ENCODE peak calls at places on chromosomes 6 and 20, in ten cellular contexts. One of them, this sample, is unnamed.
A peak's percentile ranks its signal among the peaks of the same experiment; 100 is the strongest.

GRCh38 chr6:56524891-56525703 is 117.6 kb downstream of the DST start:
- DNase-seq in CD14-positive monocyte: no peak
- DNase-seq in CD4-positive, CD25-positive, alpha-beta regulatory T cell: no peak
- DNase-seq in GM12892: no peak
- DNase-seq in ELF-1: no peak
- DNase-seq in HFF-Myc: peak; percentile 88
- DNase-seq in BJ: peak; percentile 99
- DNase-seq in activated CD8-positive, alpha-beta T cell treated with anti-CD3 and anti-CD28 coated beads, Interleukin-2, amount 10 ng/mL, durations not matched to agents 7 days and 5 days: no peak
- DNase-seq in fibroblast of pulmonary artery: peak; percentile 76
- DNase-seq in posterior cingulate gyrus: no peak
- DNase-seq in this sample: no peak

GRCh38 chr6:110581682-110582081 is 105.3 kb upstream of the SLC22A16 start:
- DNase-seq in fibroblast of pulmonary artery: no peak
- DNase-seq in CD14-positive monocyte: no peak
- DNase-seq in GM12892: no peak
- DNase-seq in CD4-positive, CD25-positive, alpha-beta regulatory T cell: no peak
- DNase-seq in activated CD8-positive, alpha-beta T cell treated with anti-CD3 and anti-CD28 coated beads, Interleukin-2, amount 10 ng/mL, durations not matched to agents 7 days and 5 days: no peak
- DNase-seq in posterior cingulate gyrus: no peak
- DNase-seq in HFF-Myc: no peak
- DNase-seq in BJ: no peak
- DNase-seq in ELF-1: no peak
- DNase-seq in this sample: no peak

GRCh38 chr6:121780325-121781313 is 345.2 kb downstream of the GJA1 start:
- DNase-seq in CD4-positive, CD25-positive, alpha-beta regulatory T cell: no peak
- DNase-seq in HFF-Myc: peak; percentile 72
- DNase-seq in GM12892: no peak
- DNase-seq in ELF-1: no peak
- DNase-seq in CD14-positive monocyte: no peak
- DNase-seq in posterior cingulate gyrus: no peak
- DNase-seq in fibroblast of pulmonary artery: peak; percentile 94
- DNase-seq in activated CD8-positive, alpha-beta T cell treated with anti-CD3 and anti-CD28 coated beads, Interleukin-2, amount 10 ng/mL, durations not matched to agents 7 days and 5 days: no peak
- DNase-seq in BJ: peak; percentile 81
- DNase-seq in this sample: no peak

GRCh38 chr6:105835373-105835772 is 250.8 kb upstream of the PRDM1 start:
- DNase-seq in fibroblast of pulmonary artery: peak; percentile 3
- DNase-seq in HFF-Myc: no peak
- DNase-seq in CD4-positive, CD25-positive, alpha-beta regulatory T cell: peak; percentile 53
- DNase-seq in GM12892: no peak
- DNase-seq in CD14-positive monocyte: no peak
- DNase-seq in activated CD8-positive, alpha-beta T cell treated with anti-CD3 and anti-CD28 coated beads, Interleukin-2, amount 10 ng/mL, durations not matched to agents 7 days and 5 days: no peak
- DNase-seq in BJ: no peak
- DNase-seq in posterior cingulate gyrus: no peak
- DNase-seq in ELF-1: peak; percentile 67
- DNase-seq in this sample: no peak

GRCh38 chr6:44223471-44224153 is at the start of gene SLC29A1:
- DNase-seq in posterior cingulate gyrus: peak; percentile 68
- DNase-seq in fibroblast of pulmonary artery: peak; percentile 39
- DNase-seq in activated CD8-positive, alpha-beta T cell treated with anti-CD3 and anti-CD28 coated beads, Interleukin-2, amount 10 ng/mL, durations not matched to agents 7 days and 5 days: peak; percentile 88
- DNase-seq in HFF-Myc: no peak
- DNase-seq in GM12892: peak; percentile 93
- DNase-seq in BJ: no peak
- DNase-seq in ELF-1: peak; percentile 75
- DNase-seq in CD4-positive, CD25-positive, alpha-beta regulatory T cell: peak; percentile 85
- DNase-seq in CD14-positive monocyte: no peak
- DNase-seq in this sample: peak; percentile 80

GRCh38 chr6:11212625-11213024 is 19.8 kb downstream of the NEDD9 start:
- DNase-seq in CD4-positive, CD25-positive, alpha-beta regulatory T cell: no peak
- DNase-seq in fibroblast of pulmonary artery: peak; percentile 89
- DNase-seq in BJ: no peak
- DNase-seq in activated CD8-positive, alpha-beta T cell treated with anti-CD3 and anti-CD28 coated beads, Interleukin-2, amount 10 ng/mL, durations not matched to agents 7 days and 5 days: no peak
- DNase-seq in CD14-positive monocyte: peak; percentile 88
- DNase-seq in HFF-Myc: no peak
- DNase-seq in ELF-1: no peak
- DNase-seq in GM12892: no peak
- DNase-seq in posterior cingulate gyrus: no peak
- DNase-seq in this sample: no peak

GRCh38 chr6:168189679-168190405 is 110.8 kb upstream of the FRMD1 start:
- DNase-seq in GM12892: no peak
- DNase-seq in fibroblast of pulmonary artery: no peak
- DNase-seq in posterior cingulate gyrus: no peak
- DNase-seq in ELF-1: no peak
- DNase-seq in CD4-positive, CD25-positive, alpha-beta regulatory T cell: no peak
- DNase-seq in CD14-positive monocyte: no peak
- DNase-seq in HFF-Myc: no peak
- DNase-seq in BJ: no peak
- DNase-seq in activated CD8-positive, alpha-beta T cell treated with anti-CD3 and anti-CD28 coated beads, Interleukin-2, amount 10 ng/mL, durations not matched to agents 7 days and 5 days: no peak
- DNase-seq in this sample: no peak

GRCh38 chr6:169207482-169207881 is 46.2 kb downstream of the THBS2 start:
- DNase-seq in CD4-positive, CD25-positive, alpha-beta regulatory T cell: no peak
- DNase-seq in activated CD8-positive, alpha-beta T cell treated with anti-CD3 and anti-CD28 coated beads, Interleukin-2, amount 10 ng/mL, durations not matched to agents 7 days and 5 days: no peak
- DNase-seq in ELF-1: no peak
- DNase-seq in BJ: no peak
- DNase-seq in HFF-Myc: no peak
- DNase-seq in posterior cingulate gyrus: no peak
- DNase-seq in GM12892: no peak
- DNase-seq in fibroblast of pulmonary artery: no peak
- DNase-seq in CD14-positive monocyte: no peak
- DNase-seq in this sample: no peak

GRCh38 chr20:32456869-32457421 is 98.8 kb downstream of the ASXL1 start:
- DNase-seq in activated CD8-positive, alpha-beta T cell treated with anti-CD3 and anti-CD28 coated beads, Interleukin-2, amount 10 ng/mL, durations not matched to agents 7 days and 5 days: no peak
- DNase-seq in GM12892: peak; percentile 92
- DNase-seq in HFF-Myc: no peak
- DNase-seq in posterior cingulate gyrus: peak; percentile 71
- DNase-seq in fibroblast of pulmonary artery: peak; percentile 53
- DNase-seq in CD4-positive, CD25-positive, alpha-beta regulatory T cell: no peak
- DNase-seq in BJ: no peak
- DNase-seq in CD14-positive monocyte: no peak
- DNase-seq in ELF-1: peak; percentile 91
- DNase-seq in this sample: no peak

GRCh38 chr6:52362443-52363221 is 681 bp downstream of the PAQR8 start:
- DNase-seq in CD14-positive monocyte: peak; percentile 49
- DNase-seq in CD4-positive, CD25-positive, alpha-beta regulatory T cell: no peak
- DNase-seq in activated CD8-positive, alpha-beta T cell treated with anti-CD3 and anti-CD28 coated beads, Interleukin-2, amount 10 ng/mL, durations not matched to agents 7 days and 5 days: peak; percentile 60
- DNase-seq in ELF-1: peak; percentile 40
- DNase-seq in posterior cingulate gyrus: peak; percentile 56
- DNase-seq in fibroblast of pulmonary artery: no peak
- DNase-seq in BJ: no peak
- DNase-seq in GM12892: peak; percentile 47
- DNase-seq in HFF-Myc: no peak
- DNase-seq in this sample: peak; percentile 31

GRCh38 chr20:62214067-62214466 is 6.0 kb downstream of the HRH3 start:
- DNase-seq in activated CD8-positive, alpha-beta T cell treated with anti-CD3 and anti-CD28 coated beads, Interleukin-2, amount 10 ng/mL, durations not matched to agents 7 days and 5 days: no peak
- DNase-seq in CD4-positive, CD25-positive, alpha-beta regulatory T cell: no peak
- DNase-seq in ELF-1: no peak
- DNase-seq in posterior cingulate gyrus: no peak
- DNase-seq in GM12892: no peak
- DNase-seq in BJ: no peak
- DNase-seq in fibroblast of pulmonary artery: no peak
- DNase-seq in HFF-Myc: no peak
- DNase-seq in CD14-positive monocyte: no peak
- DNase-seq in this sample: no peak